ENCODE peak calls at places on chromosomes 6 and 20, in four cellular contexts. One of them, this sample, is unnamed. For H3K4me1, the result is how much of the 10 kb centered on the place peaks cover.

GRCh38 chr6:35181933-35182612 is 31.7 kb upstream of the SCUBE3 start:
- DNase-seq in psoas muscle: peak
- DNase-seq in thoracic aorta: peak
- DNase-seq in sigmoid colon: peak
- DNase-seq in this sample: peak

GRCh38 chr20:34791289-34792020 is 34.0 kb downstream of the NCOA6 start:
- DNase-seq in thoracic aorta: no peak
- DNase-seq in sigmoid colon: no peak
- DNase-seq in psoas muscle: no peak
- DNase-seq in this sample: peak

GRCh38 chr6:112149719-112150263 is 62.4 kb downstream of the FAM229B start:
- DNase-seq in thoracic aorta: no peak
- DNase-seq in psoas muscle: no peak
- DNase-seq in sigmoid colon: no peak
- DNase-seq in this sample: no peak

GRCh38 chr6:109024784-109025183 is 69.9 kb downstream of the SESN1 start:
- DNase-seq in thoracic aorta: no peak
- DNase-seq in sigmoid colon: no peak
- DNase-seq in psoas muscle: peak
- DNase-seq in this sample: no peak

GRCh38 chr6:28269492-28269891 is 2.5 kb downstream of the ZSCAN26 start:
- DNase-seq in thoracic aorta: no peak
- DNase-seq in psoas muscle: no peak
- DNase-seq in sigmoid colon: no peak
- DNase-seq in this sample: no peak

GRCh38 chr20:7015257-7015656 is 247.8 kb downstream of the BMP2 start:
- DNase-seq in thoracic aorta: no peak
- DNase-seq in sigmoid colon: no peak
- DNase-seq in psoas muscle: no peak
- DNase-seq in this sample: no peak

GRCh38 chr6:107717781-107718180 is 106.3 kb downstream of the SCML4 start:
- DNase-seq in psoas muscle: no peak
- DNase-seq in thoracic aorta: no peak
- DNase-seq in sigmoid colon: no peak
- DNase-seq in this sample: no peak

GRCh38 chr20:24782221-24782620 is 166.8 kb upstream of the CST7 start:
- DNase-seq in sigmoid colon: peak
- DNase-seq in psoas muscle: peak
- DNase-seq in thoracic aorta: no peak
- DNase-seq in this sample: no peak

GRCh38 chr20:58109126-58109880 is 119.2 kb downstream of the ANKRD60 start:
- DNase-seq in psoas muscle: no peak
- DNase-seq in sigmoid colon: no peak
- DNase-seq in thoracic aorta: no peak
- DNase-seq in this sample: no peak

GRCh38 chr6:109118955-109119354 is 23.6 kb downstream of the CEP57L1 start:
- DNase-seq in sigmoid colon: no peak
- DNase-seq in psoas muscle: no peak
- DNase-seq in thoracic aorta: no peak
- DNase-seq in this sample: no peak

GRCh38 chr6:169810066-169810989 is 58.9 kb downstream of the ERMARD start:
- DNase-seq in thoracic aorta: no peak
- DNase-seq in sigmoid colon: no peak
- DNase-seq in psoas muscle: no peak
- DNase-seq in this sample: peak

GRCh38 chr6:24148154-24148570 is 22.1 kb downstream of the NRSN1 start:
- DNase-seq in sigmoid colon: no peak
- DNase-seq in thoracic aorta: no peak
- DNase-seq in psoas muscle: no peak
- DNase-seq in this sample: no peak

GRCh38 chr6:158923801-158924498 is 76.1 kb downstream of the RSPH3 start:
- DNase-seq in psoas muscle: no peak
- DNase-seq in sigmoid colon: no peak
- DNase-seq in thoracic aorta: no peak
- DNase-seq in this sample: no peak

GRCh38 chr6:90319044-90319443 is 22.4 kb upstream of the BACH2 start:
- DNase-seq in thoracic aorta: no peak
- DNase-seq in psoas muscle: no peak
- DNase-seq in sigmoid colon: no peak
- DNase-seq in this sample: no peak

GRCh38 chr6:146336200-146336599 is 207.4 kb upstream of the RAB32 start:
- DNase-seq in sigmoid colon: no peak
- DNase-seq in psoas muscle: no peak
- DNase-seq in thoracic aorta: no peak
- DNase-seq in this sample: no peak

GRCh38 chr6:70651326-70651905 is 16.3 kb upstream of the SMAP1 start:
- DNase-seq in thoracic aorta: no peak
- DNase-seq in psoas muscle: no peak
- DNase-seq in sigmoid colon: no peak
- DNase-seq in this sample: no peak

GRCh38 chr6:51936536-51936935 is 150.9 kb downstream of the PKHD1 start:
- DNase-seq in psoas muscle: no peak
- DNase-seq in thoracic aorta: no peak
- DNase-seq in sigmoid colon: no peak
- DNase-seq in this sample: no peak

GRCh38 chr20:8449120-8449519 is 317.1 kb downstream of the PLCB1 start:
- DNase-seq in psoas muscle: no peak
- DNase-seq in sigmoid colon: no peak
- DNase-seq in thoracic aorta: no peak
- DNase-seq in this sample: no peak

GRCh38 chr6:14178083-14178445 is 60.5 kb downstream of the CD83 start:
- DNase-seq in psoas muscle: no peak
- DNase-seq in sigmoid colon: no peak
- DNase-seq in thoracic aorta: no peak
- DNase-seq in this sample: no peak

GRCh38 chr6:14176429-14176828 is 58.9 kb downstream of the CD83 start:
- DNase-seq in thoracic aorta: no peak
- DNase-seq in psoas muscle: no peak
- DNase-seq in sigmoid colon: no peak
- DNase-seq in this sample: no peak

GRCh38 chr6:14182916-14183315 is 65.3 kb downstream of the CD83 start:
- DNase-seq in thoracic aorta: no peak
- DNase-seq in sigmoid colon: no peak
- DNase-seq in psoas muscle: no peak
- DNase-seq in this sample: no peak

GRCh38 chr6:14177413-14178082 is 60.0 kb downstream of the CD83 start:
- DNase-seq in thoracic aorta: no peak
- DNase-seq in psoas muscle: no peak
- DNase-seq in sigmoid colon: no peak
- DNase-seq in this sample: no peak

GRCh38 chr6:14180609-14181008 is 63.0 kb downstream of the CD83 start:
- DNase-seq in psoas muscle: no peak
- DNase-seq in thoracic aorta: no peak
- DNase-seq in sigmoid colon: no peak
- DNase-seq in this sample: no peak
- H3K4me3 ChIP-seq in psoas muscle: no peak
- H3K4me3 ChIP-seq in thoracic aorta: no peak
- H3K4me3 ChIP-seq in sigmoid colon: no peak
- H3K4me3 ChIP-seq in this sample: no peak

GRCh38 chr20:62958388-62959100 is 6.0 kb downstream of the SLC17A9 start:
- DNase-seq in thoracic aorta: no peak
- DNase-seq in sigmoid colon: no peak
- DNase-seq in psoas muscle: peak
- DNase-seq in this sample: no peak

GRCh38 chr20:62961799-62962198 is 9.3 kb downstream of the SLC17A9 start:
- DNase-seq in sigmoid colon: no peak
- DNase-seq in psoas muscle: no peak
- DNase-seq in thoracic aorta: no peak
- DNase-seq in this sample: no peak

GRCh38 chr20:62959101-62959971 is 6.8 kb downstream of the SLC17A9 start:
- DNase-seq in thoracic aorta: no peak
- DNase-seq in sigmoid colon: no peak
- DNase-seq in psoas muscle: peak
- DNase-seq in this sample: no peak

GRCh38 chr20:62961310-62961783 is 8.8 kb downstream of the SLC17A9 start:
- DNase-seq in psoas muscle: no peak
- DNase-seq in sigmoid colon: no peak
- DNase-seq in thoracic aorta: no peak
- DNase-seq in this sample: no peak

GRCh38 chr20:62959998-62960436 is 7.5 kb downstream of the SLC17A9 start:
- DNase-seq in thoracic aorta: no peak
- DNase-seq in sigmoid colon: no peak
- DNase-seq in psoas muscle: no peak
- DNase-seq in this sample: no peak
- H3K4me1 ChIP-seq in thoracic aorta: under half
- H3K4me1 ChIP-seq in sigmoid colon: under half
- H3K4me1 ChIP-seq in psoas muscle: under half
- H3K4me1 ChIP-seq in this sample: under half

DNA sequence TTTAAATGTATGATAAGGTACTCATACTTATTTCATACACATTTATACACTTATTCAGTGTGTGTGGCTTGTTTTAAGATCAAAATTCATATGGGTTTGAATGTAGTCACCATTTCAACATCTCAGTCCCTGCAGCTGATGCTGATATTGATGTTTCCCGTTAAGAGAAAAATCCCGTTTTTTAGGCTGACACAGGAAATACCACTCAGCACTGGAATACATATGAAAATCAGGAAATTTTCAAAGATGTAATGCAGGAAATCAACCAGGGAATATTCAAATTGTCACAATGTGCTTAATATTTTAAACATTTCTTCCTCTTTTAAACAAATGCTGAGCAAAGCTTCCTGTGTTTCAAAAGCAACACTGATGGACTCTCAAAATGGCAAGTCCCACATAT is 94.5 kb upstream of the MARCKS start:
- DNase-seq in sigmoid colon: no peak
- DNase-seq in psoas muscle: no peak
- DNase-seq in thoracic aorta: no peak
- DNase-seq in this sample: no peak
- H3K4me3 ChIP-seq in sigmoid colon: no peak
- H3K4me3 ChIP-seq in psoas muscle: no peak
- H3K4me3 ChIP-seq in thoracic aorta: no peak
- H3K4me3 ChIP-seq in this sample: no peak

GRCh38 chr6:106509420-106510089 is 119.7 kb downstream of the RTN4IP1 start:
- DNase-seq in psoas muscle: no peak
- DNase-seq in thoracic aorta: no peak
- DNase-seq in sigmoid colon: peak
- DNase-seq in this sample: no peak
- H3K4me1 ChIP-seq in psoas muscle: under half
- H3K4me1 ChIP-seq in thoracic aorta: under half
- H3K4me1 ChIP-seq in sigmoid colon: under half
- H3K4me1 ChIP-seq in this sample: under half

GRCh38 chr6:98823845-98824162 is 10.6 kb upstream of the POU3F2 start:
- DNase-seq in psoas muscle: no peak
- DNase-seq in sigmoid colon: no peak
- DNase-seq in thoracic aorta: no peak
- DNase-seq in this sample: no peak

GRCh38 chr6:98823428-98823827 is 10.9 kb upstream of the POU3F2 start:
- DNase-seq in sigmoid colon: no peak
- DNase-seq in thoracic aorta: no peak
- DNase-seq in psoas muscle: no peak
- DNase-seq in this sample: no peak

GRCh38 chr6:98825602-98826230 is 8.7 kb upstream of the POU3F2 start:
- DNase-seq in sigmoid colon: no peak
- DNase-seq in psoas muscle: no peak
- DNase-seq in thoracic aorta: no peak
- DNase-seq in this sample: no peak

GRCh38 chr6:98824907-98825601 is 9.3 kb upstream of the POU3F2 start:
- DNase-seq in sigmoid colon: no peak
- DNase-seq in thoracic aorta: no peak
- DNase-seq in psoas muscle: no peak
- DNase-seq in this sample: no peak

GRCh38 chr6:98824163-98824906 is 10.0 kb upstream of the POU3F2 start:
- DNase-seq in sigmoid colon: no peak
- DNase-seq in psoas muscle: no peak
- DNase-seq in thoracic aorta: no peak
- DNase-seq in this sample: no peak
- H3K4me3 ChIP-seq in sigmoid colon: no peak
- H3K4me3 ChIP-seq in psoas muscle: peak
- H3K4me3 ChIP-seq in thoracic aorta: peak
- H3K4me3 ChIP-seq in this sample: peak

GRCh38 chr6:38488876-38489275 is 150.9 kb downstream of the BTBD9 start:
- DNase-seq in psoas muscle: no peak
- DNase-seq in sigmoid colon: no peak
- DNase-seq in thoracic aorta: no peak
- DNase-seq in this sample: no peak

GRCh38 chr6:38482466-38482865 is 157.3 kb downstream of the BTBD9 start:
- DNase-seq in sigmoid colon: no peak
- DNase-seq in psoas muscle: no peak
- DNase-seq in thoracic aorta: no peak
- DNase-seq in this sample: no peak

GRCh38 chr6:38487423-38487822 is 152.3 kb downstream of the BTBD9 start:
- DNase-seq in thoracic aorta: no peak
- DNase-seq in psoas muscle: no peak
- DNase-seq in sigmoid colon: no peak
- DNase-seq in this sample: no peak

GRCh38 chr6:38483526-38483925 is 156.2 kb downstream of the BTBD9 start:
- DNase-seq in sigmoid colon: no peak
- DNase-seq in thoracic aorta: no peak
- DNase-seq in psoas muscle: no peak
- DNase-seq in this sample: no peak

GRCh38 chr6:38484656-38485055 is 155.1 kb downstream of the BTBD9 start:
- DNase-seq in sigmoid colon: no peak
- DNase-seq in thoracic aorta: no peak
- DNase-seq in psoas muscle: no peak
- DNase-seq in this sample: no peak
- H3K4me1 ChIP-seq in sigmoid colon: under half
- H3K4me1 ChIP-seq in thoracic aorta: under half
- H3K4me1 ChIP-seq in psoas muscle: under half
- H3K4me1 ChIP-seq in this sample: under half

GRCh38 chr6:166307981-166308768 is at the start of gene PRR18:
- DNase-seq in psoas muscle: no peak
- DNase-seq in thoracic aorta: no peak
- DNase-seq in sigmoid colon: no peak
- DNase-seq in this sample: no peak
- H3K4me3 ChIP-seq in psoas muscle: peak
- H3K4me3 ChIP-seq in thoracic aorta: peak
- H3K4me3 ChIP-seq in sigmoid colon: peak
- H3K4me3 ChIP-seq in this sample: peak

This sample was measured in ascending aorta.